ENCODE peak calls at places on chromosomes 6 and 20, in ten cellular contexts. K is activated T-cell treated with anti-CD3 and anti-CD28 coated beads, Interleukin-2, amount 50 U/mL, for 72 hours; P is endothelial cell; O is GM12892; C is prostate gland; L is psoas muscle; N is heart left ventricle; B is brain microvascular endothelial cell; F is A549; V is left ventricle myocardium superior. A is an unnamed sample.

GRCh38 chr6:73579851-73580246 is 59.0 kb upstream of the EEF1A1 start:
- DNase-seq in K (no peak), O (no peak), P (peak), N (peak), V (no peak), C (no peak), L (peak), B (peak), F (peak), A (no peak)

GRCh38 chr6:136409598-136409997 is 120.0 kb upstream of the BCLAF1 start:
- DNase-seq in B (no peak), V (no peak), O (no peak), N (no peak), C (no peak), P (no peak), F (no peak), L (no peak), K (no peak), A (no peak)

GRCh38 chr20:57672164-57672563 is 37.7 kb downstream of the PMEPA1 start:
- DNase-seq in K (no peak), N (peak), L (peak), O (no peak), V (peak), C (no peak), P (peak), F (no peak), B (no peak), A (no peak)

GRCh38 chr6:13472976-13473645 is 14.3 kb downstream of the GFOD1 start:
- DNase-seq in C (no peak), L (no peak), K (no peak), O (no peak), V (no peak), F (no peak), N (no peak), B (no peak), P (no peak), A (no peak)

GRCh38 chr6:160398674-160399271 is 50.6 kb downstream of the SLC22A3 start:
- DNase-seq in K (no peak), O (peak), V (no peak), N (no peak), P (no peak), L (no peak), B (peak), C (no peak), F (no peak), A (no peak)

GRCh38 chr6:3251462-3252314 is 7.1 kb upstream of the PSMG4 start:
- DNase-seq in L (peak), F (peak), V (peak), B (peak), P (peak), O (peak), C (peak), K (peak), N (peak), A (peak)

GRCh38 chr6:114119056-114119455 is 148.1 kb upstream of the HDAC2 start:
- DNase-seq in F (no peak), V (no peak), P (no peak), B (no peak), N (no peak), C (no peak), L (no peak), K (no peak), O (no peak), A (no peak)

GRCh38 chr20:15759546-15760216 is 813.6 kb downstream of the KIF16B start:
- DNase-seq in C (no peak), F (peak), N (no peak), P (no peak), O (no peak), K (no peak), L (no peak), B (no peak), V (no peak), A (no peak)

GRCh38 chr6:90212274-90212673 is 84.4 kb downstream of the BACH2 start:
- DNase-seq in K (no peak), P (no peak), L (no peak), O (no peak), B (no peak), C (no peak), N (no peak), V (no peak), F (no peak), A (no peak)

GRCh38 chr20:1827974-1828785 is 67.0 kb upstream of the SIRPA start:
- DNase-seq in B (no peak), N (peak), L (peak), F (peak), O (no peak), V (peak), P (no peak), K (no peak), C (peak), A (no peak)

GRCh38 chr6:161001421-161001820 is 9.9 kb downstream of the MAP3K4 start:
- DNase-seq in K (no peak), C (peak), F (no peak), O (no peak), N (no peak), V (no peak), P (no peak), B (no peak), L (no peak), A (no peak)

GRCh38 chr6:71349395-71349794 is 60.8 kb downstream of the OGFRL1 start:
- DNase-seq in V (no peak), P (no peak), N (no peak), L (no peak), F (peak), K (no peak), C (no peak), B (no peak), O (no peak), A (no peak)

GRCh38 chr6:136550045-136550329 is 235 bp downstream of the MAP7 start:
- DNase-seq in C (no peak), K (no peak), P (peak), N (peak), V (no peak), L (no peak), F (no peak), O (peak), B (no peak), A (no peak)

GRCh38 chr6:100574836-100575235 is 110.1 kb upstream of the SIM1 start:
- DNase-seq in P (no peak), V (no peak), C (no peak), O (no peak), N (no peak), B (no peak), L (no peak), K (no peak), F (no peak), A (no peak)

GRCh38 chr20:58702161-58702510 is 9.5 kb downstream of the NPEPL1 start:
- DNase-seq in V (no peak), B (no peak), F (no peak), P (no peak), C (no peak), N (no peak), K (no peak), L (no peak), O (no peak), A (no peak)

GRCh38 chr6:11288065-11288464 is 55.6 kb upstream of the NEDD9 start:
- DNase-seq in B (no peak), K (no peak), N (no peak), F (no peak), L (no peak), P (no peak), C (peak), V (no peak), O (no peak), A (no peak)

GRCh38 chr6:31663961-31664789 is 622 bp downstream of the GPANK1 start:
- DNase-seq in B (peak), P (no peak), C (no peak), K (no peak), O (no peak), N (peak), V (no peak), F (no peak), L (peak), A (peak)

GRCh38 chr20:676315-676937 is 824 bp upstream of the SCRT2 start:
- DNase-seq in C (no peak), K (no peak), F (no peak), N (no peak), P (no peak), B (no peak), V (no peak), L (no peak), O (no peak), A (no peak)

GRCh38 chr20:23117738-23118137 is 31.6 kb upstream of the CD93 start:
- DNase-seq in F (no peak), L (no peak), O (no peak), N (no peak), B (no peak), C (no peak), P (no peak), K (no peak), V (no peak), A (no peak)

GRCh38 chr6:98787401-98787800 is 47.0 kb upstream of the POU3F2 start:
- DNase-seq in B (no peak), N (no peak), L (no peak), K (no peak), F (no peak), O (no peak), V (no peak), P (no peak), C (no peak), A (no peak)

GRCh38 chr20:5557123-5557522 is 193.1 kb upstream of the SHLD1 start:
- DNase-seq in O (peak), V (peak), F (peak), C (peak), L (peak), N (peak), B (peak), K (peak), P (peak), A (peak)

GRCh38 chr6:381742-382461 is 9.7 kb upstream of the IRF4 start:
- DNase-seq in V (no peak), B (no peak), P (no peak), C (no peak), K (no peak), O (no peak), N (no peak), L (no peak), F (no peak), A (no peak)

GRCh38 chr6:111620168-111620567 is 14.5 kb upstream of the TRAF3IP2 start:
- DNase-seq in V (no peak), K (no peak), N (no peak), O (no peak), F (no peak), B (no peak), L (no peak), P (no peak), C (no peak), A (no peak)

GRCh38 chr6:89260310-89260709 is 43.2 kb upstream of the GABRR1 start:
- DNase-seq in F (no peak), L (no peak), B (no peak), V (no peak), O (no peak), K (no peak), C (no peak), P (no peak), N (no peak), A (no peak)

GRCh38 chr6:79735183-79735582 is 104.1 kb downstream of the SH3BGRL2 start:
- DNase-seq in L (no peak), P (no peak), F (no peak), K (no peak), O (no peak), C (no peak), B (no peak), N (no peak), V (no peak), A (no peak)